ENCODE peak calls at places on chromosome 12, in nine cellular contexts. Q, I, C, E, F, T, R, N and D are unnamed samples.

GRCh38 chr12:54561164-54561563 is 11.8 kb downstream of the PDE1B start:
- DNase-seq in T (no peak), C (no peak), N (no peak), Q (no peak), F (no peak), E (peak), I (no peak), R (no peak), D (no peak)

GRCh38 chr12:130154276-130154675 is 8.0 kb upstream of the FZD10 start:
- DNase-seq in R (no peak), Q (no peak), N (no peak), T (no peak), C (no peak), I (no peak), F (no peak), E (no peak), D (no peak)

GRCh38 chr12:116524964-116525379 is 34.2 kb upstream of the MAP1LC3B2 start:
- DNase-seq in E (no peak), Q (no peak), F (no peak), T (no peak), R (no peak), C (no peak), N (peak), I (no peak), D (no peak)

GRCh38 chr12:97984951-97985350 is 522.3 kb downstream of the RMST start:
- DNase-seq in I (no peak), N (no peak), C (no peak), Q (no peak), E (no peak), R (no peak), F (no peak), T (no peak), D (no peak)

GRCh38 chr12:92439397-92439779 is 263.4 kb upstream of the PLEKHG7 start:
- DNase-seq in C (no peak), F (peak), N (no peak), Q (no peak), T (no peak), I (no peak), R (no peak), E (no peak), D (no peak)

GRCh38 chr12:105765053-105766019 is 373.4 kb downstream of the NUAK1 start:
- DNase-seq in E (no peak), C (no peak), N (no peak), T (no peak), R (no peak), F (no peak), Q (no peak), I (no peak), D (no peak)

GRCh38 chr12:80509781-80510556 is 65.9 kb downstream of the PTPRQ start:
- DNase-seq in F (peak), N (no peak), R (peak), E (no peak), I (peak), C (no peak), Q (no peak), T (no peak), D (no peak)

GRCh38 chr12:132444957-132445883 is 44.7 kb upstream of the FBRSL1 start:
- DNase-seq in C (peak), I (peak), R (no peak), N (peak), T (peak), Q (no peak), F (no peak), E (peak), D (peak)

GRCh38 chr12:74889563-74890236 is 319.9 kb downstream of the KCNC2 start:
- DNase-seq in F (peak), T (no peak), C (no peak), N (no peak), I (no peak), Q (peak), R (no peak), E (no peak), D (no peak)

GRCh38 chr12:95415451-95415850 is 58.5 kb upstream of the METAP2 start:
- DNase-seq in N (no peak), E (no peak), R (no peak), I (no peak), F (no peak), T (no peak), C (no peak), Q (no peak), D (no peak)

GRCh38 chr12:47012552-47012951 is 66.9 kb upstream of the PCED1B start:
- DNase-seq in T (no peak), E (no peak), I (no peak), N (no peak), R (no peak), F (no peak), Q (no peak), C (no peak), D (no peak)